ENCODE peak calls at places on chromosome 12, in six cellular contexts. S, I, U, R, J and F are unnamed samples.

GRCh38 chr12:597926-598568 is 65.2 kb downstream of the NINJ2 start:
- DNase-seq in S (no peak), I (no peak), U (no peak), R (no peak), J (no peak), F (no peak)

GRCh38 chr12:123761841-123762714 is at the start of gene DNAH10:
- DNase-seq in S (peak; percentile 32), I (no peak), U (no peak), R (peak; percentile 21), J (peak; percentile 82), F (peak; percentile 62)

GRCh38 chr12:56635539-56636117 is 5.5 kb upstream of the BAZ2A start:
- DNase-seq in S (no peak), I (no peak), U (no peak), R (no peak), J (no peak), F (no peak)

GRCh38 chr12:6603095-6603567 is 4.0 kb downstream of the CHD4 start:
- DNase-seq in S (peak; percentile 47), I (peak; percentile 44), U (no peak), R (no peak), J (no peak), F (peak; percentile 68)

GRCh38 chr12:116878567-116879508 is 2.4 kb downstream of the HRK start:
- DNase-seq in S (peak; percentile 31), I (no peak), U (no peak), R (peak; percentile 27), J (no peak), F (no peak)

GRCh38 chr12:120625557-120626419 is 14.6 kb upstream of the CABP1 start:
- DNase-seq in S (no peak), I (peak; percentile 12), U (no peak), R (no peak), J (no peak), F (peak; percentile 64)

GRCh38 chr12:123713398-123714301 is 1.5 kb downstream of the ATP6V0A2 start:
- DNase-seq in S (peak; percentile 19), I (no peak), U (no peak), R (peak; percentile 21), J (no peak), F (no peak)

GRCh38 chr12:45730116-45730841 is 773 bp downstream of the ARID2 start:
- DNase-seq in S (peak; percentile 63), I (peak; percentile 58), U (no peak), R (peak; percentile 52), J (peak; percentile 39), F (peak; percentile 76)

GRCh38 chr12:31558521-31558920 is 32.4 kb downstream of the DENND5B start:
- DNase-seq in S (peak; percentile 57), I (no peak), U (no peak), R (peak; percentile 49), J (no peak), F (no peak)

GRCh38 chr12:8088574-8088973 is 6.5 kb downstream of the NECAP1 start:
- DNase-seq in S (no peak), I (peak; percentile 26), U (no peak), R (no peak), J (no peak), F (no peak)

GRCh38 chr12:57717131-57717530 is 21.4 kb downstream of the AGAP2 start:
- DNase-seq in S (no peak), I (no peak), U (no peak), R (no peak), J (no peak), F (no peak)

GRCh38 chr12:131761638-131762037 is 50.7 kb downstream of the SFSWAP start:
- DNase-seq in S (no peak), I (no peak), U (no peak), R (no peak), J (no peak), F (no peak)

GRCh38 chr12:106655577-106655976 is 72.8 kb downstream of the RFX4 start:
- DNase-seq in S (no peak), I (no peak), U (no peak), R (peak; percentile 15), J (no peak), F (no peak)

GRCh38 chr12:65695077-65695865 is 129.0 kb upstream of the HMGA2 start:
- DNase-seq in S (peak; percentile 99), I (no peak), U (peak; percentile 97), R (peak; percentile 100), J (no peak), F (peak; percentile 34)

GRCh38 chr12:56461235-56462159 is 6.9 kb upstream of the SPRYD4 start:
- DNase-seq in S (peak; percentile 35), I (no peak), U (peak; percentile 13), R (peak; percentile 61), J (no peak), F (no peak)

GRCh38 chr12:100337727-100338126 is 19.1 kb upstream of the SLC17A8 start:
- DNase-seq in S (no peak), I (no peak), U (no peak), R (no peak), J (no peak), F (no peak)

GRCh38 chr12:54389139-54389508 is 4.6 kb upstream of the ZNF385A start:
- DNase-seq in S (no peak), I (no peak), U (no peak), R (no peak), J (no peak), F (peak; percentile 7)

GRCh38 chr12:3207858-3208257 is 130.7 kb downstream of the TSPAN9 start:
- DNase-seq in S (no peak), I (no peak), U (no peak), R (no peak), J (no peak), F (peak; percentile 60)

GRCh38 chr12:47773062-47773857 is at the start of gene SLC48A1:
- DNase-seq in S (peak; percentile 70), I (peak; percentile 57), U (no peak), R (peak; percentile 56), J (peak; percentile 85), F (peak; percentile 80)

GRCh38 chr12:70549340-70550179 is 87.7 kb downstream of the PTPRB start:
- DNase-seq in S (no peak), I (no peak), U (no peak), R (peak; percentile 22), J (no peak), F (no peak)

GRCh38 chr12:113040722-113041168 is 15.8 kb upstream of the DTX1 start:
- DNase-seq in S (peak; percentile 64), I (no peak), U (peak; percentile 69), R (peak; percentile 95), J (no peak), F (peak; percentile 87)

GRCh38 chr12:79058342-79058741 is 193.8 kb downstream of the SYT1 start:
- DNase-seq in S (peak; percentile 57), I (no peak), U (peak; percentile 64), R (peak; percentile 75), J (no peak), F (no peak)

GRCh38 chr12:89960607-89961394 is 252.2 kb upstream of the ATP2B1 start:
- DNase-seq in S (peak; percentile 25), I (no peak), U (no peak), R (peak; percentile 65), J (no peak), F (no peak)

GRCh38 chr12:93468008-93468371 is 676 bp downstream of the MRPL42 start:
- DNase-seq in S (no peak), I (no peak), U (no peak), R (no peak), J (no peak), F (no peak)

GRCh38 chr12:113299619-113300237 is 35.2 kb downstream of the SLC8B1 start:
- DNase-seq in S (peak; percentile 87), I (no peak), U (peak; percentile 35), R (peak; percentile 82), J (no peak), F (peak; percentile 76)